ENCODE peak calls at places on chromosomes 2 and 18, in eight cellular contexts. H is breast epithelium, M is HepG2, O is HCT116, T is K562, C is endothelial cell of umbilical vein, R is suprapubic skin, P is stomach. W is an unnamed sample.

GRCh38 chr2:98508690-98509054 is 64.0 kb downstream of the INPP4A start:
- DNase-seq in H (no peak), M (no peak), O (no peak), T (peak; percentile 44), C (no peak), R (peak; percentile 83), P (peak; percentile 41), W (no peak)

GRCh38 chr18:13232971-13233565 is 14.5 kb downstream of the LDLRAD4 start:
- DNase-seq in H (no peak), M (no peak), O (no peak), T (no peak), C (no peak), R (peak; percentile 47), P (no peak), W (no peak)

GRCh38 chr2:37858197-37858711 is 66.8 kb upstream of the RMDN2 start:
- DNase-seq in H (no peak), M (no peak), O (no peak), T (no peak), C (no peak), R (no peak), P (no peak), W (no peak)

GRCh38 chr2:201126308-201127127 is 10.6 kb downstream of the CFLAR start:
- DNase-seq in H (no peak), M (no peak), O (no peak), T (no peak), C (peak; percentile 93), R (no peak), P (no peak), W (no peak)

GRCh38 chr2:19140463-19141208 is 217.8 kb downstream of the OSR1 start:
- DNase-seq in H (no peak), M (peak; percentile 99), O (peak; percentile 72), T (no peak), C (peak; percentile 16), R (no peak), P (no peak), W (no peak)

GRCh38 chr2:138084206-138084605 is 119.9 kb downstream of the HNMT start:
- DNase-seq in H (no peak), M (no peak), O (no peak), T (no peak), C (no peak), R (no peak), P (no peak), W (no peak)

GRCh38 chr2:219769044-219770030 is 141.9 kb downstream of the SLC4A3 start:
- DNase-seq in H (no peak), M (no peak), O (no peak), T (no peak), C (no peak), R (no peak), P (no peak), W (no peak)

GRCh38 chr18:57141208-57142129 is 5.4 kb upstream of the BOD1L2 start:
- DNase-seq in H (no peak), M (peak; percentile 82), O (no peak), T (peak; percentile 35), C (no peak), R (no peak), P (peak; percentile 78), W (no peak)

GRCh38 chr2:119836455-119837142 is 76.9 kb downstream of the PTPN4 start:
- DNase-seq in H (no peak), M (no peak), O (no peak), T (no peak), C (no peak), R (no peak), P (no peak), W (no peak)

GRCh38 chr2:119837759-119838158 is 78.0 kb downstream of the PTPN4 start:
- DNase-seq in H (no peak), M (no peak), O (no peak), T (no peak), C (no peak), R (no peak), P (no peak), W (no peak)

GRCh38 chr2:119837350-119837749 is 77.6 kb downstream of the PTPN4 start:
- DNase-seq in H (no peak), M (peak; percentile 65), O (no peak), T (no peak), C (no peak), R (no peak), P (no peak), W (no peak)

GRCh38 chr2:119841550-119841949 is 81.8 kb downstream of the PTPN4 start:
- DNase-seq in H (no peak), M (peak; percentile 34), O (no peak), T (no peak), C (no peak), R (no peak), P (no peak), W (no peak)

DNA sequence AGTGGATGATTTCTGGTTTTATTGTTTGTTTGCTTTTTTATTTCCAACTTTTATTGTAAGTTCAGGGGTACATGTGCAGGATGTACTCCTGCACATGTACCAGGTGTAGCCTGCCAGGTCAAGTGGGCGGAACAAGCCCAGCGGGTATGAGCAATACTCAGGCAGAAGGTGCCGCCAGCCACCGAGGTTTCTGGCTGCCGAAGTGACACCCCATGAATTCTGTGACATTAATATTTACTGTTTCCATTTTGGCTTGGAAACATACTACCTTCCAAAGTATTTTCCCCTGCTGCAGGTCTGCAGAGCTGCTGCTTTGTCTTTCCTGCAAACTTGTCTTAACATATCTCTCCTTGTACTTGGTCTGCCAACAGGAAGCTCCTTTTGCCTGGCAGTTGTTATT is 78.5 kb downstream of the PTPN4 start:
- DNase-seq in H (no peak), M (no peak), O (no peak), T (no peak), C (no peak), R (no peak), P (peak; percentile 50), W (no peak)
- TF ChIP-seq POLR2AphosphoS5 in H (no peak), M (no peak), O (no peak), T (no peak), C (no peak), R (no peak), P (no peak), W (no peak)

GRCh38 chr2:33526132-33526531 is 49.7 kb downstream of the RASGRP3 start:
- DNase-seq in H (no peak), M (no peak), O (no peak), T (no peak), C (peak; percentile 50), R (no peak), P (no peak), W (peak; percentile 34)

GRCh38 chr2:33521791-33522281 is 45.4 kb downstream of the RASGRP3 start:
- DNase-seq in H (no peak), M (no peak), O (no peak), T (no peak), C (peak; percentile 97), R (no peak), P (no peak), W (peak; percentile 86)

GRCh38 chr2:33525666-33526065 is 49.2 kb downstream of the RASGRP3 start:
- DNase-seq in H (no peak), M (no peak), O (no peak), T (no peak), C (no peak), R (no peak), P (no peak), W (peak; percentile 17)

GRCh38 chr2:33518929-33519328 is 42.5 kb downstream of the RASGRP3 start:
- DNase-seq in H (no peak), M (no peak), O (no peak), T (no peak), C (no peak), R (no peak), P (no peak), W (peak; percentile 37)

GRCh38 chr2:33522571-33522970 is 46.1 kb downstream of the RASGRP3 start:
- DNase-seq in H (no peak), M (no peak), O (no peak), T (no peak), C (peak; percentile 65), R (no peak), P (no peak), W (peak; percentile 29)
- TF ChIP-seq POLR2AphosphoS5 in H (no peak), M (no peak), O (no peak), T (no peak), C (no peak), R (no peak), P (no peak), W (no peak)

DNA sequence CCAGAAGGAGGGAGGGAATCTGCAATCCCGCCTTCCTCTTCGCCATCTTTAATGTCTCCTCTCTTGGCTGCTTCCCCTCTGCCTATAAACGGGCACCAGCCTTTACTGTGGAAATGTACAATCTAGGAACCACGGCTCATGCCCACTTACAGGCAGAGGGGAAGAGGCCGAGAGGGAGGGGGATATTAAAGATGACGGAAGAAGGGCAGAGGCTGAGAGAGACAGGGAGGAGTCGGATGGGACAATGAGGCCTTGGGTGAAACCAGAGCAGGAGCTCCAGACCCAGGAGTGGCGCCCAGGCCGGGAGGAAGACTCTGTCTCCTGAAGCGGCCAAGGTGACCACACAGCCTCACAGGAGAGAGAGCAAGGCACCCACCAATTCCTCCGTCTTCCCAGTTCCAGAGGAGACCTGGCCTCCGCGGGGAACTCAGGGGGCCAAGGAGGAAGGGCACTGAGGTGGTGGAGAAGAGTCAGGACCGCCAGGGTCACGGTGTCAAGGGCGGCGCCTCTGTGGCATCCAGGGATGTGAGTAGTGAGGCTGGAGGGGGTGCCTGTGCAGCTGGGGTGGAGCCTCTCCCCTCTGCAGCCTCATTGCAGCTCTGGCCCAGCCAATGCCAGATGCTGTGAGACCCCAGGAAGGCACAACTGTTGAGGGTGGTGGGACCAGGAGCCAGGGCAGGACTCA is 67.8 kb downstream of the CIB4 start:
- DNase-seq in H (no peak), M (no peak), O (no peak), T (no peak), C (no peak), R (no peak), P (no peak), W (no peak)
- TF ChIP-seq POLR2AphosphoS5 in H (no peak), M (no peak), O (no peak), T (no peak), C (no peak), R (no peak), P (no peak), W (no peak)

GRCh38 chr2:150425121-150425559 is 62.3 kb downstream of the RND3 start:
- DNase-seq in H (no peak), M (no peak), O (no peak), T (no peak), C (peak; percentile 76), R (no peak), P (no peak), W (no peak)

GRCh38 chr2:150426724-150427123 is 60.7 kb downstream of the RND3 start:
- DNase-seq in H (no peak), M (no peak), O (no peak), T (no peak), C (no peak), R (no peak), P (no peak), W (no peak)

GRCh38 chr2:150421252-150421651 is 66.2 kb downstream of the RND3 start:
- DNase-seq in H (no peak), M (no peak), O (no peak), T (no peak), C (no peak), R (no peak), P (no peak), W (no peak)

GRCh38 chr2:150426315-150426714 is 61.2 kb downstream of the RND3 start:
- DNase-seq in H (no peak), M (no peak), O (no peak), T (no peak), C (peak; percentile 13), R (no peak), P (no peak), W (no peak)

DNA sequence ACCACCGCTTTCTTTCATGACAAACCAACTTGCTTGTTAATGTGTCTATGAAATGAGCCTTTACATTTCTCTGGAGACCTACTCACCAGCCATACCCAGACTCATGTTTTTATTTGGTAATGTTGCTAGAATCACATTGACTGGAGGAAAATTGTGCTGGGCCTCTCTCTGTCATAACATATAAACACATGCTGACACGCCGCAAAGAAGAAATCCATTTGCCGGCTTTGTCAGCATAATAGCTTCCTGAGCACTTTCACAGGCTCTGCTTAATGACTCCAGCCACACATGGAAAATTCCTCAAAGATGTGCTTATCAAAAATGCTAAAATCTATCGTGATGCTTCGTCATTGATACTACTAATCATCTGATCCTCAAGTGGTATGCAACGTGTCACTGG is 63.1 kb downstream of the RND3 start:
- DNase-seq in H (no peak), M (no peak), O (no peak), T (no peak), C (peak; percentile 54), R (no peak), P (no peak), W (no peak)
- TF ChIP-seq POLR2AphosphoS5 in H (no peak), M (no peak), O (no peak), T (no peak), C (no peak), R (no peak), P (no peak), W (no peak)

W was measured in esophagus muscularis mucosa.